ENCODE peak calls at places on chromosome 2, in four cellular contexts. H is foreskin fibroblast; V is CD8-positive, alpha-beta T cell; C is neuronal stem cell. Q is an unnamed sample.

GRCh38 chr2:101426808-101427207 is 39.5 kb upstream of the CREG2 start:
- DNase-seq in C (no peak), H (no peak), V (no peak), Q (no peak)

GRCh38 chr2:146777181-146777580 is 1067.6 kb upstream of the ACVR2A start:
- DNase-seq in H (peak; percentile 5), C (no peak), V (no peak), Q (no peak)

GRCh38 chr2:236345081-236345714 is 81.0 kb upstream of the ASB18 start:
- DNase-seq in C (no peak), V (no peak), H (no peak), Q (no peak)

GRCh38 chr2:195319548-195320415 is 337.2 kb upstream of the SLC39A10 start:
- DNase-seq in C (no peak), V (no peak), H (peak; percentile 4), Q (no peak)

GRCh38 chr2:97688062-97688827 is 18.7 kb downstream of the C2orf92 start:
- DNase-seq in C (no peak), H (peak; percentile 48), V (no peak), Q (no peak)

GRCh38 chr2:9655441-9656269 is 24.9 kb upstream of the YWHAQ start:
- DNase-seq in V (peak; percentile 56), H (peak; percentile 61), C (no peak), Q (peak; percentile 81)

GRCh38 chr2:39593439-39594393 is 72.0 kb upstream of the TMEM178A start:
- DNase-seq in V (no peak), H (peak; percentile 76), C (peak; percentile 40), Q (peak; percentile 44)

GRCh38 chr2:213010106-213010779 is 141.2 kb downstream of the IKZF2 start:
- DNase-seq in C (no peak), H (no peak), V (no peak), Q (no peak)

GRCh38 chr2:127563458-127564428 is 28.3 kb downstream of the MYO7B start:
- DNase-seq in C (no peak), H (no peak), V (no peak), Q (no peak)

GRCh38 chr2:159475793-159476192 is 140.6 kb downstream of the BAZ2B start:
- DNase-seq in C (no peak), V (no peak), H (no peak), Q (no peak)

GRCh38 chr2:105102963-105103421 is 65.1 kb downstream of the MRPS9 start:
- DNase-seq in V (no peak), H (peak; percentile 81), C (peak; percentile 18), Q (peak; percentile 42)

GRCh38 chr2:154437104-154437503 is 261.4 kb upstream of the KCNJ3 start:
- DNase-seq in H (no peak), C (no peak), V (no peak), Q (no peak)

GRCh38 chr2:222944552-222944951 is 83.7 kb downstream of the ACSL3 start:
- DNase-seq in V (no peak), C (no peak), H (no peak), Q (no peak)

GRCh38 chr2:152518656-152519580 is 183.9 kb downstream of the FMNL2 start:
- DNase-seq in C (no peak), H (no peak), V (no peak), Q (no peak)

GRCh38 chr2:173961346-173961705 is 3.8 kb downstream of the SP3 start:
- DNase-seq in H (no peak), C (no peak), V (no peak), Q (no peak)

GRCh38 chr2:189798312-189799029 is 14.2 kb downstream of the PMS1 start:
- DNase-seq in V (no peak), H (peak; percentile 73), C (no peak), Q (no peak)

GRCh38 chr2:127673304-127674069 is 1.8 kb downstream of the LIMS2 start:
- DNase-seq in H (no peak), C (no peak), V (no peak), Q (no peak)

GRCh38 chr2:234677758-234678538 is 181.1 kb upstream of the ARL4C start:
- DNase-seq in H (peak; percentile 72), C (no peak), V (no peak), Q (no peak)

GRCh38 chr2:195364015-195364965 is 292.7 kb upstream of the SLC39A10 start:
- DNase-seq in H (peak; percentile 58), C (no peak), V (no peak), Q (no peak)

GRCh38 chr2:169767243-169767888 is 31.3 kb upstream of the SSB start:
- DNase-seq in C (peak; percentile 5), V (peak; percentile 65), H (peak; percentile 84), Q (no peak)

GRCh38 chr2:241950878-241951331 is 81.4 kb downstream of the RTP5 start:
- DNase-seq in V (peak; percentile 70), H (peak; percentile 85), C (peak; percentile 83), Q (no peak)

GRCh38 chr2:215313219-215313656 is 1.4 kb downstream of the ATIC start:
- DNase-seq in C (no peak), V (no peak), H (no peak), Q (no peak)
- H3K4me3 ChIP-seq in C (no peak overlapping the region), V (peak overlapping the region; percentile 91), H (no peak overlapping the region), Q (no peak overlapping the region)

GRCh38 chr2:203993011-203993410 is 56.4 kb downstream of the ICOS start:
- DNase-seq in C (no peak), H (no peak), V (no peak), Q (no peak)

GRCh38 chr2:203993560-203993959 is 57.0 kb downstream of the ICOS start:
- DNase-seq in C (no peak), H (no peak), V (no peak), Q (no peak)

GRCh38 chr2:203992496-203992895 is 55.9 kb downstream of the ICOS start:
- DNase-seq in H (no peak), V (no peak), C (no peak), Q (no peak)

GRCh38 chr2:203996692-203997091 is 60.1 kb downstream of the ICOS start:
- DNase-seq in V (no peak), C (no peak), H (no peak), Q (no peak)

DNA sequence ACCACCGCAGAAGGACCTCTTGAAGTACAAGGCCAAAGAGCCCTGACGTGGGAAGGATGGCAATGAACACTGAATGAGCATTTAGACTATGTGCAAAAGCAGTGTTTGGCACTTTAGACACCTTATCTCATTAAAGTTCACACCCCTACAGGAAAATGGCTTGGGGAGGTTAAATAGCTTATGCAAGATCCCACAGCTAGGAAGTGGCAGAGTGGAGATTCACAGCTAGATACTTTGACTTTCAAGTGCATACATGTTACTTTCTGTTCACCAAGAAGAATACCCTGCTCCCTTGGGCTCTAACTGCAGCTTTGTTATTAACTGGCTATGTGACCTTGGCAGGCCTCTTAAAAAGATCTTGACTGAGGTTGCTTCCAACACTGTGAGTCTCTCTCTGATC is 58.2 kb downstream of the ICOS start:
- DNase-seq in H (no peak), V (no peak), C (no peak), Q (no peak)
- H3K4me3 ChIP-seq in H (no peak overlapping the region), V (no peak overlapping the region), C (no peak overlapping the region), Q (no peak overlapping the region)

GRCh38 chr2:113899166-113899565 is 9.3 kb downstream of the ACTR3 start:
- DNase-seq in C (no peak), H (no peak), V (no peak), Q (no peak)

GRCh38 chr2:113894156-113894743 is 4.4 kb downstream of the ACTR3 start:
- DNase-seq in C (no peak), H (peak; percentile 85), V (no peak), Q (peak; percentile 75)

GRCh38 chr2:113895301-113895700 is 5.4 kb downstream of the ACTR3 start:
- DNase-seq in V (no peak), C (no peak), H (peak; percentile 25), Q (no peak)

GRCh38 chr2:113895819-113896563 is 6.1 kb downstream of the ACTR3 start:
- DNase-seq in V (no peak), H (no peak), C (no peak), Q (no peak)

GRCh38 chr2:113896791-113897190 is 6.9 kb downstream of the ACTR3 start:
- DNase-seq in V (no peak), H (peak; percentile 27), C (no peak), Q (no peak)
- H3K4me3 ChIP-seq in V (no peak overlapping the region), H (no peak overlapping the region), C (no peak overlapping the region), Q (no peak overlapping the region)

GRCh38 chr2:46304635-46305034 is 7.4 kb downstream of the EPAS1 start:
- DNase-seq in V (no peak), H (no peak), C (no peak), Q (no peak)

GRCh38 chr2:46303233-46303632 is 6.0 kb downstream of the EPAS1 start:
- DNase-seq in V (no peak), C (no peak), H (no peak), Q (no peak)

GRCh38 chr2:46305177-46305576 is 8.0 kb downstream of the EPAS1 start:
- DNase-seq in H (no peak), C (no peak), V (no peak), Q (no peak)

GRCh38 chr2:46302005-46302696 is 4.9 kb downstream of the EPAS1 start:
- DNase-seq in C (no peak), V (no peak), H (no peak), Q (no peak)

DNA sequence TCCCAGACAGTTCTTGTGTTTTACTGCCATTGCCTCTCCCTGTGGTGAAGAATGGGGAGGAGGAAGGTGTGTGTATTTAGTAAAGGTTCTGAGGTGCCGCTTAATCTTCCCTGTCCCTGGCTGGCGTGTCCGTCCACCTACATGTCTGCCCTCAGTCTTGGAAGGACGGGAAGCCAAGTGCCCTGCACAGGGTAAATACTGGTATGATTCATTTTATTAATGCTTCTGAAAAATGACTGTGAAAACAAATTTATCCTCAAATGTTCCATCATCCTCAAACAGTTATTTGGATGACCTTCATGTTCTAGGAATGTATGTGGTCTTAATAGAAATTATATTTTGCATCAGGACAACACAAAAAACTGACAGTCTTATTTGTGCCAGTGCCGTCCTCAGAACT is 6.6 kb downstream of the EPAS1 start:
- DNase-seq in V (no peak), C (no peak), H (no peak), Q (no peak)
- H3K4me3 ChIP-seq in V (no peak overlapping the region), C (no peak overlapping the region), H (no peak overlapping the region), Q (no peak overlapping the region)

GRCh38 chr2:12824771-12825363 is 108.1 kb downstream of the TRIB2 start:
- DNase-seq in C (no peak), V (no peak), H (no peak), Q (no peak)
- H3K4me3 ChIP-seq in C (no peak overlapping the region), V (no peak overlapping the region), H (no peak overlapping the region), Q (no peak overlapping the region)

GRCh38 chr2:46770622-46771021 is 145.0 kb downstream of the MCFD2 start:
- DNase-seq in V (no peak), C (no peak), H (peak; percentile 90), Q (peak; percentile 73)
- H3K4me3 ChIP-seq in V (no peak overlapping the region), C (no peak overlapping the region), H (no peak overlapping the region), Q (no peak overlapping the region)

GRCh38 chr2:199870581-199870980 is 19.6 kb upstream of the FTCDNL1 start:
- DNase-seq in H (no peak), V (no peak), C (no peak), Q (no peak)

GRCh38 chr2:199865905-199866304 is 14.9 kb upstream of the FTCDNL1 start:
- DNase-seq in C (no peak), H (no peak), V (no peak), Q (no peak)

GRCh38 chr2:199869653-199870052 is 18.7 kb upstream of the FTCDNL1 start:
- DNase-seq in C (no peak), V (no peak), H (no peak), Q (no peak)

GRCh38 chr2:199868431-199869226 is 17.6 kb upstream of the FTCDNL1 start:
- DNase-seq in H (no peak), C (no peak), V (no peak), Q (no peak)

DNA sequence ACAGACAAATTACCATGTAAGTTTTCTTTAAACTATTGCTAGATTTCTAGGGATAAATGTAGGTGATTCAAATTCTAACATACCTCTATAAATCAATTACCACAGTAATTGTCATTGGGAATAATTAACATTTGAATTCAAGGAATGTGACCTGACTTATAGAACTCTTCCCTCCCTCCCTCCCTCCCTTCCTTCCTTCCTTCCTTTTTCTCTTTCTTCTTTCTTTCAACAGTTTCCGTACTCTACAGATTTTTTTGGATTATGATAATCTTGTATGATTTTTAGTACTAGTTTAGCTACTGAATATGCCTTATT is 18.2 kb upstream of the FTCDNL1 start:
- DNase-seq in V (no peak), H (no peak), C (no peak), Q (no peak)
- H3K4me3 ChIP-seq in V (no peak overlapping the region), H (no peak overlapping the region), C (no peak overlapping the region), Q (no peak overlapping the region)

Q was measured in skeletal muscle cell.